ENCODE peak calls at places on chromosomes 13 and 19, in six cellular contexts. E, S, T, V, Y and X are unnamed samples.
A peak's percentile ranks its signal among the peaks of the same experiment; 100 is the strongest.

GRCh38 chr19:19028526-19028925 is 4.8 kb downstream of the SUGP2 start:
- DNase-seq in Y (no peak), E (no peak), V (no peak), S (no peak), T (no peak), X (no peak)

GRCh38 chr19:42270346-42271044 is 1.4 kb downstream of the CIC start:
- DNase-seq in T (no peak), V (no peak), S (peak; percentile 31), E (peak; percentile 74), Y (no peak), X (peak; percentile 59)

GRCh38 chr19:10086904-10087256 is 763 bp downstream of the SHFL start:
- DNase-seq in T (no peak), V (no peak), S (no peak), Y (no peak), E (peak; percentile 20), X (no peak)

GRCh38 chr13:48818495-48818961 is 157.2 kb upstream of the FNDC3A start:
- DNase-seq in T (no peak), V (no peak), S (no peak), E (no peak), Y (no peak), X (no peak)

GRCh38 chr13:33349314-33349995 is 63.9 kb upstream of the STARD13 start:
- DNase-seq in Y (no peak), E (no peak), T (no peak), V (no peak), S (no peak), X (peak; percentile 2)

GRCh38 chr19:50331187-50332013 is 2.2 kb upstream of the KCNC3 start:
- DNase-seq in S (no peak), Y (peak; percentile 42), E (no peak), V (no peak), T (no peak), X (no peak)

GRCh38 chr19:40928859-40929258 is 46.8 kb upstream of the CYP2A7 start:
- DNase-seq in E (no peak), V (no peak), T (no peak), S (no peak), Y (no peak), X (no peak)

GRCh38 chr13:73274147-73274546 is 215.3 kb downstream of the KLF5 start:
- DNase-seq in E (no peak), V (no peak), T (no peak), Y (no peak), S (no peak), X (no peak)

GRCh38 chr13:96762876-96763275 is 231.4 kb downstream of the OXGR1 start:
- DNase-seq in S (no peak), Y (no peak), E (no peak), T (no peak), V (no peak), X (no peak)

GRCh38 chr13:83691966-83692365 is 190.3 kb downstream of the SLITRK1 start:
- DNase-seq in E (no peak), S (no peak), V (no peak), T (no peak), Y (no peak), X (no peak)

GRCh38 chr19:47518139-47518538 is 3.3 kb upstream of the NAPA start:
- DNase-seq in T (no peak), E (no peak), S (no peak), V (no peak), Y (no peak), X (no peak)

GRCh38 chr19:15015946-15016542 is 33.2 kb upstream of the CASP14 start:
- DNase-seq in V (no peak), Y (peak; percentile 11), T (no peak), S (no peak), E (no peak), X (peak; percentile 49)

GRCh38 chr19:409006-409514 is at the start of gene C2CD4C:
- DNase-seq in E (no peak), S (no peak), V (no peak), Y (peak; percentile 40), T (peak; percentile 11), X (no peak)

GRCh38 chr19:35959040-35959967 is 23.1 kb downstream of the LRFN3 start:
- DNase-seq in S (no peak), E (peak; percentile 76), V (no peak), Y (peak; percentile 54), T (peak; percentile 54), X (no peak)

GRCh38 chr13:37369618-37370017 is 228.9 kb downstream of the POSTN start:
- DNase-seq in S (no peak), Y (no peak), V (no peak), E (no peak), T (no peak), X (no peak)

GRCh38 chr13:82597737-82598136 is 1284.5 kb downstream of the SLITRK1 start:
- DNase-seq in T (no peak), Y (no peak), E (no peak), V (no peak), S (no peak), X (no peak)

GRCh38 chr19:27955484-27955883 is 1257.5 kb downstream of the UQCRFS1 start:
- DNase-seq in E (no peak), Y (no peak), V (no peak), S (no peak), T (no peak), X (no peak)

GRCh38 chr19:6811378-6811777 is 38.9 kb downstream of the VAV1 start:
- DNase-seq in T (no peak), Y (no peak), S (no peak), V (no peak), E (no peak), X (no peak)

GRCh38 chr19:46861691-46862503 is 1.1 kb downstream of the ARHGAP35 start:
- DNase-seq in T (no peak), Y (peak; percentile 55), S (no peak), V (no peak), E (no peak), X (no peak)